ENCODE peak calls at places on chromosomes 4 and X, in eight cellular contexts. One of them, this sample, is unnamed.

GRCh38 chr4:124936427-124936826 is 223.9 kb upstream of the ANKRD50 start:
- DNase-seq in nucleus accumbens: no peak
- DNase-seq in heart left ventricle: peak
- DNase-seq in amniotic stem cell: no peak
- DNase-seq in cardiac fibroblast: peak
- DNase-seq in A172: no peak
- DNase-seq in germinal center: no peak
- DNase-seq in iris pigment epithelial cell: peak
- DNase-seq in this sample: no peak

GRCh38 chr4:19486400-19486799 is 765.3 kb upstream of the SLIT2 start:
- DNase-seq in nucleus accumbens: no peak
- DNase-seq in heart left ventricle: no peak
- DNase-seq in amniotic stem cell: no peak
- DNase-seq in cardiac fibroblast: no peak
- DNase-seq in A172: peak
- DNase-seq in germinal center: no peak
- DNase-seq in iris pigment epithelial cell: peak
- DNase-seq in this sample: no peak

GRCh38 chr4:8688041-8688907 is 95.7 kb downstream of the CPZ start:
- DNase-seq in nucleus accumbens: no peak
- DNase-seq in heart left ventricle: no peak
- DNase-seq in amniotic stem cell: no peak
- DNase-seq in cardiac fibroblast: peak
- DNase-seq in A172: no peak
- DNase-seq in germinal center: peak
- DNase-seq in iris pigment epithelial cell: peak
- DNase-seq in this sample: no peak

GRCh38 chr4:162410854-162411253 is 247.1 kb upstream of the FSTL5 start:
- DNase-seq in nucleus accumbens: no peak
- DNase-seq in heart left ventricle: no peak
- DNase-seq in amniotic stem cell: no peak
- DNase-seq in cardiac fibroblast: no peak
- DNase-seq in A172: no peak
- DNase-seq in germinal center: no peak
- DNase-seq in iris pigment epithelial cell: no peak
- DNase-seq in this sample: no peak

GRCh38 chr4:1170156-1170804 is 2.1 kb downstream of the SPON2 start:
- DNase-seq in nucleus accumbens: no peak
- DNase-seq in heart left ventricle: no peak
- DNase-seq in amniotic stem cell: no peak
- DNase-seq in cardiac fibroblast: no peak
- DNase-seq in A172: no peak
- DNase-seq in germinal center: no peak
- DNase-seq in iris pigment epithelial cell: no peak
- DNase-seq in this sample: peak

GRCh38 chr4:80393246-80393969 is 57.9 kb downstream of the CFAP299 start:
- DNase-seq in nucleus accumbens: no peak
- DNase-seq in heart left ventricle: no peak
- DNase-seq in amniotic stem cell: peak
- DNase-seq in cardiac fibroblast: peak
- DNase-seq in A172: peak
- DNase-seq in germinal center: no peak
- DNase-seq in iris pigment epithelial cell: peak
- DNase-seq in this sample: no peak

GRCh38 chr4:163482197-163482596 is 8.6 kb upstream of the TKTL2 start:
- DNase-seq in nucleus accumbens: no peak
- DNase-seq in heart left ventricle: no peak
- DNase-seq in amniotic stem cell: no peak
- DNase-seq in cardiac fibroblast: no peak
- DNase-seq in A172: no peak
- DNase-seq in germinal center: peak
- DNase-seq in iris pigment epithelial cell: no peak
- DNase-seq in this sample: no peak

GRCh38 chr4:28845158-28845557 is 1875.0 kb upstream of the PCDH7 start:
- DNase-seq in nucleus accumbens: no peak
- DNase-seq in heart left ventricle: no peak
- DNase-seq in amniotic stem cell: no peak
- DNase-seq in cardiac fibroblast: no peak
- DNase-seq in A172: no peak
- DNase-seq in germinal center: no peak
- DNase-seq in iris pigment epithelial cell: no peak
- DNase-seq in this sample: no peak

GRCh38 chr4:165384608-165385007 is 5.8 kb downstream of the CPE start:
- DNase-seq in nucleus accumbens: no peak
- DNase-seq in heart left ventricle: no peak
- DNase-seq in amniotic stem cell: no peak
- DNase-seq in cardiac fibroblast: peak
- DNase-seq in A172: no peak
- DNase-seq in germinal center: no peak
- DNase-seq in iris pigment epithelial cell: no peak
- DNase-seq in this sample: no peak

GRCh38 chrX:97308161-97308560 is 424.5 kb downstream of the RPA4 start:
- DNase-seq in nucleus accumbens: no peak
- DNase-seq in heart left ventricle: no peak
- DNase-seq in amniotic stem cell: no peak
- DNase-seq in cardiac fibroblast: peak
- DNase-seq in A172: peak
- DNase-seq in germinal center: no peak
- DNase-seq in iris pigment epithelial cell: peak
- DNase-seq in this sample: no peak

GRCh38 chr4:15963001-15963451 is at the start of gene FGFBP2:
- DNase-seq in nucleus accumbens: no peak
- DNase-seq in heart left ventricle: peak
- DNase-seq in amniotic stem cell: peak
- DNase-seq in cardiac fibroblast: peak
- DNase-seq in A172: peak
- DNase-seq in germinal center: peak
- DNase-seq in iris pigment epithelial cell: peak
- DNase-seq in this sample: no peak

GRCh38 chr4:104519588-104519987 is 24.9 kb upstream of the CXXC4 start:
- DNase-seq in nucleus accumbens: no peak
- DNase-seq in heart left ventricle: no peak
- DNase-seq in amniotic stem cell: no peak
- DNase-seq in cardiac fibroblast: no peak
- DNase-seq in A172: no peak
- DNase-seq in germinal center: no peak
- DNase-seq in iris pigment epithelial cell: no peak
- DNase-seq in this sample: no peak

GRCh38 chr4:61583696-61584095 is 383.6 kb downstream of the ADGRL3 start:
- DNase-seq in nucleus accumbens: no peak
- DNase-seq in heart left ventricle: no peak
- DNase-seq in amniotic stem cell: no peak
- DNase-seq in cardiac fibroblast: peak
- DNase-seq in A172: peak
- DNase-seq in germinal center: no peak
- DNase-seq in iris pigment epithelial cell: peak
- DNase-seq in this sample: no peak

GRCh38 chrX:153867671-153868070 is 18.3 kb downstream of the L1CAM start:
- DNase-seq in nucleus accumbens: no peak
- DNase-seq in heart left ventricle: no peak
- DNase-seq in amniotic stem cell: no peak
- DNase-seq in cardiac fibroblast: no peak
- DNase-seq in A172: no peak
- DNase-seq in germinal center: no peak
- DNase-seq in iris pigment epithelial cell: no peak
- DNase-seq in this sample: no peak

GRCh38 chr4:150379454-150379853 is 202.5 kb upstream of the MAB21L2 start:
- DNase-seq in nucleus accumbens: no peak
- DNase-seq in heart left ventricle: no peak
- DNase-seq in amniotic stem cell: no peak
- DNase-seq in cardiac fibroblast: peak
- DNase-seq in A172: peak
- DNase-seq in germinal center: no peak
- DNase-seq in iris pigment epithelial cell: peak
- DNase-seq in this sample: no peak

GRCh38 chrX:19440713-19441112 is 74.6 kb downstream of the MAP3K15 start:
- DNase-seq in nucleus accumbens: no peak
- DNase-seq in heart left ventricle: no peak
- DNase-seq in amniotic stem cell: no peak
- DNase-seq in cardiac fibroblast: peak
- DNase-seq in A172: peak
- DNase-seq in germinal center: no peak
- DNase-seq in iris pigment epithelial cell: peak
- DNase-seq in this sample: no peak

GRCh38 chr4:119135721-119136121 is at the start of gene MYOZ2:
- DNase-seq in nucleus accumbens: no peak
- DNase-seq in heart left ventricle: peak
- DNase-seq in amniotic stem cell: no peak
- DNase-seq in cardiac fibroblast: peak
- DNase-seq in A172: peak
- DNase-seq in germinal center: no peak
- DNase-seq in iris pigment epithelial cell: no peak
- DNase-seq in this sample: no peak

GRCh38 chr4:15020502-15021286 is 18.4 kb downstream of the CPEB2 start:
- DNase-seq in nucleus accumbens: no peak
- DNase-seq in heart left ventricle: no peak
- DNase-seq in amniotic stem cell: no peak
- DNase-seq in cardiac fibroblast: no peak
- DNase-seq in A172: no peak
- DNase-seq in germinal center: no peak
- DNase-seq in iris pigment epithelial cell: no peak
- DNase-seq in this sample: no peak

This sample was measured in GM13977.